ENCODE peak calls at places on chromosomes 12 and 14, in ten cellular contexts. O is Right ventricle myocardium superior, B is left colon, C is GM10248, K is NCI-H1694 treated with DMSO at 0.1 percent for 48 hours, G is EH, D is hypothalamus, Q is left lobe of liver, J is RPMI7951, S is HCEC 1CT. Y is an unnamed sample.
A peak's percentile ranks its signal among the peaks of the same experiment; 100 is the strongest.

GRCh38 chr14:22829661-22830328 is at the start of gene MRPL52:
- DNase-seq in O (peak; percentile 94), B (peak; percentile 90), C (peak; percentile 93), K (peak; percentile 95), G (peak; percentile 90), D (peak; percentile 86), Q (peak; percentile 90), J (peak; percentile 85), S (peak; percentile 88), Y (peak; percentile 79)

GRCh38 chr14:45135181-45135580 is 549 bp upstream of the FANCM start:
- DNase-seq in O (no peak), B (no peak), C (no peak), K (peak; percentile 50), G (peak; percentile 27), D (no peak), Q (no peak), J (peak; percentile 2), S (no peak), Y (no peak)

GRCh38 chr12:77941396-77941795 is 110.7 kb downstream of the NAV3 start:
- DNase-seq in O (no peak), B (no peak), C (no peak), K (no peak), G (peak; percentile 62), D (no peak), Q (no peak), J (no peak), S (no peak), Y (no peak)

GRCh38 chr14:100825691-100826331 is at the start of gene MEG3:
- DNase-seq in O (peak; percentile 71), B (no peak), C (no peak), K (no peak), G (peak; percentile 88), D (no peak), Q (no peak), J (no peak), S (peak; percentile 83), Y (no peak)

GRCh38 chr14:93094121-93094918 is 21.4 kb downstream of the ITPK1 start:
- DNase-seq in O (no peak), B (no peak), C (no peak), K (no peak), G (no peak), D (no peak), Q (no peak), J (no peak), S (no peak), Y (no peak)

GRCh38 chr14:97413991-97414717 is 617.0 kb downstream of the VRK1 start:
- DNase-seq in O (no peak), B (no peak), C (no peak), K (no peak), G (no peak), D (no peak), Q (no peak), J (no peak), S (no peak), Y (no peak)

GRCh38 chr12:110355080-110355479 is 48.4 kb downstream of the ANAPC7 start:
- DNase-seq in O (no peak), B (no peak), C (peak; percentile 59), K (peak; percentile 57), G (peak; percentile 59), D (no peak), Q (no peak), J (no peak), S (no peak), Y (no peak)

GRCh38 chr12:106840217-106840616 is 65.7 kb downstream of the RIC8B start:
- DNase-seq in O (no peak), B (no peak), C (no peak), K (no peak), G (peak; percentile 85), D (no peak), Q (no peak), J (peak; percentile 15), S (peak; percentile 67), Y (no peak)

GRCh38 chr12:93126069-93126474 is 197.0 kb upstream of the EEA1 start:
- DNase-seq in O (no peak), B (no peak), C (no peak), K (no peak), G (peak; percentile 11), D (no peak), Q (no peak), J (peak; percentile 33), S (no peak), Y (no peak)

GRCh38 chr12:30847259-30847658 is 79.3 kb upstream of the TSPAN11 start:
- DNase-seq in O (no peak), B (no peak), C (no peak), K (peak; percentile 85), G (peak; percentile 70), D (no peak), Q (no peak), J (peak; percentile 60), S (peak; percentile 56), Y (no peak)

GRCh38 chr12:24356189-24356708 is 406.8 kb upstream of the SOX5 start:
- DNase-seq in O (no peak), B (no peak), C (no peak), K (no peak), G (no peak), D (no peak), Q (no peak), J (no peak), S (no peak), Y (no peak)

GRCh38 chr14:91228112-91229004 is 16.1 kb downstream of the GPR68 start:
- DNase-seq in O (no peak), B (no peak), C (peak; percentile 87), K (no peak), G (peak; percentile 66), D (no peak), Q (no peak), J (peak; percentile 72), S (peak; percentile 73), Y (peak; percentile 81)

GRCh38 chr14:61184117-61184516 is 97.0 kb downstream of the TMEM30B start:
- DNase-seq in O (no peak), B (no peak), C (no peak), K (no peak), G (peak; percentile 95), D (no peak), Q (no peak), J (peak; percentile 93), S (peak; percentile 94), Y (no peak)

GRCh38 chr12:92735131-92735721 is 32.4 kb downstream of the PLEKHG7 start:
- DNase-seq in O (no peak), B (no peak), C (no peak), K (no peak), G (peak; percentile 93), D (no peak), Q (no peak), J (peak; percentile 75), S (peak; percentile 78), Y (no peak)

GRCh38 chr12:127170271-127171180 is 1096.4 kb upstream of the TMEM132C start:
- DNase-seq in O (no peak), B (no peak), C (no peak), K (no peak), G (peak; percentile 59), D (no peak), Q (no peak), J (peak; percentile 19), S (peak; percentile 34), Y (no peak)

GRCh38 chr14:102948698-102949061 is 26.2 kb downstream of the AMN start:
- DNase-seq in O (peak; percentile 33), B (no peak), C (no peak), K (no peak), G (no peak), D (no peak), Q (no peak), J (no peak), S (no peak), Y (no peak)

GRCh38 chr12:49956663-49957569 is 4.8 kb upstream of the AQP5 start:
- DNase-seq in O (no peak), B (no peak), C (no peak), K (no peak), G (no peak), D (no peak), Q (no peak), J (no peak), S (no peak), Y (no peak)

GRCh38 chr14:53848851-53849250 is 107.8 kb downstream of the BMP4 start:
- DNase-seq in O (no peak), B (no peak), C (no peak), K (no peak), G (no peak), D (no peak), Q (no peak), J (no peak), S (no peak), Y (no peak)

GRCh38 chr12:132497514-132498405 is 7.8 kb downstream of the FBRSL1 start:
- DNase-seq in O (no peak), B (no peak), C (no peak), K (no peak), G (no peak), D (no peak), Q (no peak), J (no peak), S (no peak), Y (no peak)

GRCh38 chr14:68285421-68286179 is 466.0 kb downstream of the RAD51B start:
- DNase-seq in O (no peak), B (no peak), C (no peak), K (no peak), G (no peak), D (no peak), Q (no peak), J (no peak), S (no peak), Y (peak; percentile 56)

GRCh38 chr14:73397810-73398209 is 60.5 kb downstream of the NUMB start:
- DNase-seq in O (no peak), B (no peak), C (no peak), K (peak; percentile 73), G (no peak), D (no peak), Q (no peak), J (no peak), S (no peak), Y (no peak)

GRCh38 chr12:110765144-110765543 is 22.5 kb upstream of the PPP1CC start:
- DNase-seq in O (no peak), B (no peak), C (no peak), K (no peak), G (no peak), D (no peak), Q (no peak), J (no peak), S (no peak), Y (no peak)

GRCh38 chr12:19597304-19598066 is 158.2 kb downstream of the AEBP2 start:
- DNase-seq in O (no peak), B (no peak), C (no peak), K (no peak), G (no peak), D (no peak), Q (no peak), J (no peak), S (no peak), Y (no peak)

GRCh38 chr12:3518902-3519301 is 27.9 kb downstream of the PRMT8 start:
- DNase-seq in O (no peak), B (no peak), C (no peak), K (no peak), G (no peak), D (no peak), Q (no peak), J (no peak), S (no peak), Y (no peak)

GRCh38 chr12:108591267-108591980 is 6.5 kb downstream of the TMEM119 start:
- DNase-seq in O (no peak), B (no peak), C (no peak), K (no peak), G (no peak), D (no peak), Q (no peak), J (no peak), S (no peak), Y (no peak)

GRCh38 chr12:113480336-113480688 is 8.6 kb upstream of the LHX5 start:
- DNase-seq in O (no peak), B (no peak), C (no peak), K (no peak), G (no peak), D (no peak), Q (no peak), J (no peak), S (no peak), Y (no peak)

GRCh38 chr12:8655421-8655820 is 7.2 kb downstream of the MFAP5 start:
- DNase-seq in O (no peak), B (no peak), C (no peak), K (no peak), G (no peak), D (no peak), Q (no peak), J (no peak), S (no peak), Y (no peak)

GRCh38 chr12:123141615-123142517 is 9.0 kb downstream of the PITPNM2 start:
- DNase-seq in O (peak; percentile 64), B (peak; percentile 87), C (no peak), K (no peak), G (peak; percentile 86), D (no peak), Q (peak; percentile 79), J (peak; percentile 79), S (peak; percentile 77), Y (no peak)